ENCODE peak calls at places on chromosomes 7 and 10, in five cellular contexts. S is HCT116, Y is fibroblast of mammary gland, P is stomach, N is GM13977. B is an unnamed sample.

GRCh38 chr7:77425151-77426051 is 9.3 kb upstream of the GSAP start:
- DNase-seq in S (peak), N (no peak), Y (peak), P (no peak), B (peak)

GRCh38 chr7:149855368-149856305 is 17.5 kb downstream of the ZNF862 start:
- DNase-seq in P (no peak), N (no peak), S (peak), Y (peak), B (peak)

GRCh38 chr10:11520892-11521291 is 90.6 kb downstream of the USP6NL start:
- DNase-seq in Y (no peak), N (no peak), S (no peak), P (no peak), B (no peak)

GRCh38 chr7:106865130-106866115 is at the start of gene PIK3CG:
- DNase-seq in P (no peak), S (no peak), N (peak), Y (no peak), B (no peak)

GRCh38 chr10:44335330-44336021 is 49.4 kb downstream of the CXCL12 start:
- DNase-seq in N (no peak), Y (no peak), S (no peak), P (no peak), B (no peak)

GRCh38 chr10:7506571-7506970 is 95.7 kb upstream of the SFMBT2 start:
- DNase-seq in N (no peak), S (no peak), P (no peak), Y (no peak), B (no peak)

GRCh38 chr7:77327067-77327931 is 88.8 kb downstream of the GSAP start:
- DNase-seq in S (no peak), P (peak), Y (peak), N (no peak), B (peak)

GRCh38 chr10:70381491-70382421 is 669 bp downstream of the LRRC20 start:
- DNase-seq in Y (no peak), P (peak), N (peak), S (no peak), B (no peak)

GRCh38 chr10:69439813-69440506 is 11.3 kb upstream of the TSPAN15 start:
- DNase-seq in P (peak), N (no peak), S (no peak), Y (peak), B (peak)

DNA sequence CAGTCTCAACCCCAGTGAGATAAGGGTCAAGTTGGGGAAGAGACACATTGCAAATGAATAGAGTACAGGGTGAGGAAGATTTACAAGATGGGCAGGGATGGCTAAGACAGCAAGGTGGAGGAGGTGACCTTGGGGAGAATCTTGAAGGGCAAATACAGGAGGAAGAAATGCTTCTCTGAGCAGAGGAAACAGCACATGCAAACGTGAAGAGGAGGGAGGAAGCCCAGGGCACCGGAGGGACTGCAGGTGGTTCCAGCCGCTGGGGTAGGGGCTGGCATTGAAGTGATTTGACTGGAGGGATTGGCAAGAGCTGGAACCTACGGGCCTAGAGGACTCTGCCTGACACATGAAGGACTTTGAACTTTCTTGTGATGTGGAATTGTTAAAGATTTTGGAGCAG is 14.6 kb downstream of the PLAU start:
- DNase-seq in S (no peak), Y (no peak), N (no peak), P (no peak), B (no peak)
- TF ChIP-seq CTCF in S (no peak), Y (no peak), N (no peak), P (no peak), B (no peak)

DNA sequence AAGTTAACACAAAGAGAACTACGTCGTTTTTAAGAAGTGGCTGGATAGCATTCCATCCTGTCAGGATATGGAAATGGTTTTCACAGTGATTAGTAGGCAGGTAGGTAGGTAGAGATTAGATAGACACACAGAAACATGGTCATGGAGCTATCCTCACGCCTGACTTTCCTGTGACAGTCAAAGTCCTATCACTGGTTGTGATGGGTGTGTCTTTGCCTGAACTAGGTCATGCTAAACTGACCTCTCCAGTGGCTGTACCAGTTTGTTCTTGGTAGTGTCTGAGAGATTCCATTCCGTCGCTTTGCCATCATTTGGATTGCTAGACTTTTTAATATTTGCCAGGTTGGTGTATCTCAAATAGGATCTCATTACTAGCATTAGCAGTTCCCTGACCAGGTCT is 28.2 kb downstream of the FKBP6 start:
- DNase-seq in Y (no peak), P (no peak), S (no peak), N (no peak), B (no peak)
- TF ChIP-seq CTCF in Y (no peak), P (no peak), S (no peak), N (no peak), B (no peak)

GRCh38 chr10:5685764-5686240 is 1.2 kb downstream of the TASOR2 start:
- DNase-seq in P (no peak), N (no peak), Y (peak), S (no peak), B (no peak)
- TF ChIP-seq CTCF in P (no peak), N (peak), Y (no peak), S (no peak), B (no peak)

GRCh38 chr10:71761541-71762113 is 11.7 kb downstream of the VSIR start:
- DNase-seq in S (no peak), P (no peak), N (no peak), Y (no peak), B (no peak)
- TF ChIP-seq CTCF in S (no peak), P (no peak), N (no peak), Y (no peak), B (no peak)

DNA sequence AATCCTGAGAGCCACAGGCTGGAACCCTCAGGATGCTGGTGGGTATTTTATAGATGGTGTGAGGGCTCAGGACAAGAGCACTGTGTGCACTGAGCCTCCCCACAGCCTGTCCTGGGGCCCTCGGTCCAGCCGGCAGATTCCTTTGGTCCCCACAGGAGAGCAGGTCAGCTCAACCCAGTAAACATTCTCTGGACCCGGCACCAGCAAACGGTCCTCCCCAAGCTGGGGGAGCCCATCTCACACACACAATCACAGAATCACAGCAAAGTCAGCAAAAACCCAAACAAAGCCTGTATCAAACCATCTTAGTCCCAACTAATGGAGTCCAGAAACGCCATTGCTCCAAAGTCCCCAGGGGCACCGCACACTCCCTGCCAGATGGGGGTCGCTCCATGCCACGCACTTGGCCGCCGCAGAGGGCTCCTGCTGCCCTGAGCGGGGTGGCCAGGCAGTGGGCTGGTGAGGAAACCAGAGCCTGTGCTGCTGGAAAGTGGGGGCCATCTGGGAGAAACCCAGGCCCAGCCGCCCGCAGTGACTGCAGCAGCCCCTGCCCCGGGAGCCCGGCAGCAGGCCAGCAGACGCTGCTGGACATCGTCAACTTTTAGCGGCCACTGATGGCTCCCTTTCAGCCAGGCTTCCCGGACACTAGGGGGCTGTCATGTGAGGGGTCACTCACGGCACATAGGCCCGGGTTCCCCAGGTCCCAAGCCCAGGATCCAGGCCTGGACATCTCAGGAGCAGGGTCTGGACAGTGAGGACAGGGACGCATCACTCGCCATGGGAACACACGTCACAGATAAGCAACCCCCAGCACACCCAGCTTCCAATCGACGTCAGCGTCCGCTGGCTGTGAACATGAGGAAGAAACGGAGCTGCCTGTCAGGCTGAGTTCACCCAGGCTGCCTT is 52.6 kb downstream of the DPYSL4 start:
- DNase-seq in S (no peak), N (no peak), Y (no peak), P (no peak), B (no peak)
- TF ChIP-seq CTCF in S (no peak), N (no peak), Y (no peak), P (no peak), B (no peak)

DNA sequence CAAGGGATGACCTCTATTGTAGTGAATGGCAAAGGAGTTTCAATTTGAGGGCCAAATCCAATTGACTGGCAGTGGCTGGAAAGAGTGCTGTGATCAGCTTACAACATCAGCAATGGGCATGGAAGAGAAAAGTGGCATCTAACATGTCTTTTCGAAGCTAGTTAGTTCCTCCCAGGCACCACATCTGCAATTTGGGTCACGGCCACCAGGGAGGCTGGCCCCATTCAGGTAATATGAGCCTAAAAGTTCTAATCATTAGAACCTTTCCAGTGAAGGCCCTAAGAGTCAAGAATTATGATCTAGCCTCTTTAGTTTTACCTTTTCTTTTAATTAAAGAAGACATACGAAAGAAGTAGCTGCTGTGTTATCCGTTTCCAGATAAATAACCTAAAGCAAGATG is 17.3 kb downstream of the CRTAC1 start:
- DNase-seq in P (no peak), N (no peak), S (no peak), Y (no peak), B (no peak)
- TF ChIP-seq CTCF in P (no peak), N (no peak), S (no peak), Y (no peak), B (no peak)

DNA sequence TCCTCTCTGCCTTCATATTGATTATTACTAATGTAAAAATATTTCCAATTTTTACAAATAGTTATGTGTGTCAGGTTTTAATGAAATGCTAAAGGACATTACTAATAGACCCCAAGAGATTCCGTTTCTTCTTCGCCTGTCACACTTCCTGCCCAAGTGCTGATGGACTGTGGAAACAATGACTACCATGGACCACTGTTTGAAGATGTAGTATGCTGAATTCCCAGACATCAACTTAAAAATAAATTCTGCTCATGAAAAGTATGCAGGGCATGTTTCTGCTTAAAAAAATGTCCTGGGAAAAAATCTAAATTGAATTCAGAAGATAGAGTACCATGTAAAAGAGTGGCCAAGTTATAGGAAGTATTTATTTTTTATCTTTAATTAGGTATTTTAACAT is 52.1 kb downstream of the ST7 start:
- DNase-seq in S (no peak), Y (no peak), N (no peak), P (no peak), B (no peak)
- TF ChIP-seq CTCF in S (no peak), Y (no peak), N (no peak), P (no peak), B (no peak)

DNA sequence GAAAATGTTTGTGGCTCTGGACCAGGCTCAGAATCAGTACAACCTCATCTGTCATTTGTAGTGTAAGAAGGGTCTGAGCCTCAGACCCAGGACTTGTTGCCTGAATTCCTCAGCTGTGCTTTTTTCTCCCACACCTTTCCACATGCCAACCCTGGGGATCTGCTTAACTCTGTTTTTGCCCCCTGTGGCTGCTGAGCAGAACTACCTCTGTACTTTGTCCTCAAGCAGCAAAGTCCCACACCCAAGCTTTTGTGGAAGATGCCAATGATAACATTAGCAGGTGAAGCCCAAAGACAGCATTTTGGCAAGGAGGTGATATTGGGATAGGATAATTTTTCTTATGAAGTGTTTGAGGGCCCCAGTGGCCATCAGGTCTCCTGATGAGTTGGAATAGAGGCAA is 5.8 kb upstream of the CYP2C18 start:
- DNase-seq in Y (no peak), S (peak), P (peak), N (no peak), B (peak)
- TF ChIP-seq CTCF in Y (no peak), S (no peak), P (no peak), N (no peak), B (peak)